ENCODE peak calls at places on chromosome X, in nine cellular contexts. R is effector CD8-positive, alpha-beta T cell; K is GM04503; G is left colon; Q is stimulated activated CD4-positive, alpha-beta T cell treated with anti-CD3 and anti-CD28 coated beads, Interleukin-1b, Interleukin-23, amount 100 ng/mL, for 48 hours; N is iris pigment epithelial cell; L is activated CD4-positive, alpha-beta T cell treated with anti-CD3 and anti-CD28 coated beads, Interleukin-2, amount 10 ng/mL, durations not matched to agents 7 days and 5 days; T is astrocyte; B is GM12865. V is an unnamed sample.

GRCh38 chrX:17527135-17527701 is 152.2 kb downstream of the NHS start:
- DNase-seq in T (no peak), L (no peak), K (no peak), G (no peak), B (no peak), R (no peak), Q (no peak), N (no peak), V (peak; percentile 28)

GRCh38 chrX:24963823-24964222 is 51.9 kb downstream of the ARX start:
- DNase-seq in Q (no peak), K (no peak), B (no peak), T (peak; percentile 10), G (no peak), N (peak; percentile 39), L (no peak), R (no peak), V (peak; percentile 17)

GRCh38 chrX:20623448-20623847 is 356.7 kb upstream of the RPS6KA3 start:
- DNase-seq in R (no peak), T (peak; percentile 40), G (no peak), N (no peak), L (no peak), K (no peak), Q (peak; percentile 3), B (no peak), V (peak; percentile 0)

GRCh38 chrX:144334577-144334976 is 450.7 kb downstream of the UBE2NL start:
- DNase-seq in N (no peak), L (no peak), K (no peak), G (no peak), B (no peak), T (no peak), R (no peak), Q (no peak), V (no peak)

GRCh38 chrX:24703185-24703494 is 9.4 kb downstream of the POLA1 start:
- DNase-seq in R (no peak), Q (peak; percentile 2), G (no peak), T (no peak), K (no peak), N (no peak), B (no peak), L (no peak), V (no peak)

GRCh38 chrX:41561045-41561444 is 113.9 kb downstream of the NYX start:
- DNase-seq in T (peak; percentile 91), Q (peak; percentile 35), B (peak; percentile 69), R (no peak), N (peak; percentile 92), G (no peak), K (peak; percentile 37), L (peak; percentile 39), V (peak; percentile 89)

GRCh38 chrX:22093550-22093949 is 61.4 kb downstream of the PHEX start:
- DNase-seq in K (no peak), N (no peak), B (no peak), R (no peak), G (no peak), T (no peak), L (no peak), Q (no peak), V (no peak)

GRCh38 chrX:20620301-20620700 is 353.6 kb upstream of the RPS6KA3 start:
- DNase-seq in N (no peak), L (no peak), B (no peak), Q (no peak), T (peak; percentile 79), G (no peak), R (no peak), K (peak; percentile 57), V (peak; percentile 80)

GRCh38 chrX:97597954-97598353 is 714.2 kb downstream of the RPA4 start:
- DNase-seq in K (no peak), Q (peak; percentile 43), L (peak; percentile 11), N (no peak), B (no peak), T (no peak), G (no peak), R (no peak), V (no peak)

GRCh38 chrX:57647020-57647419 is 33.0 kb downstream of the NLRP2B start:
- DNase-seq in R (no peak), K (no peak), L (no peak), B (no peak), N (no peak), T (no peak), Q (no peak), G (no peak), V (no peak)

GRCh38 chrX:53050841-53051240 is 2.3 kb downstream of the GPR173 start:
- DNase-seq in B (no peak), R (no peak), K (no peak), N (no peak), Q (no peak), L (no peak), G (no peak), T (peak; percentile 35), V (peak; percentile 1)

GRCh38 chrX:56120242-56120641 is 111.9 kb upstream of the KLF8 start:
- DNase-seq in T (no peak), N (no peak), R (no peak), G (no peak), K (no peak), B (no peak), Q (no peak), L (no peak), V (no peak)

GRCh38 chrX:552496-552895 is 78.1 kb upstream of the SHOX start:
- DNase-seq in N (no peak), T (no peak), B (no peak), G (no peak), L (no peak), Q (no peak), K (no peak), R (no peak), V (no peak)

GRCh38 chrX:55489315-55490009 is at the start of gene USP51:
- DNase-seq in K (no peak), L (peak; percentile 6), Q (peak; percentile 1), G (peak; percentile 44), R (no peak), B (peak; percentile 20), N (peak; percentile 26), T (no peak), V (peak; percentile 20)

GRCh38 chrX:18792828-18793227 is 85.4 kb downstream of the PPEF1 start:
- DNase-seq in K (no peak), L (no peak), T (no peak), R (no peak), G (no peak), Q (no peak), N (no peak), B (no peak), V (no peak)

GRCh38 chrX:140733766-140734342 is 24.3 kb downstream of the LINC00632 start:
- DNase-seq in T (peak; percentile 13), K (peak; percentile 4), N (peak; percentile 68), G (no peak), R (no peak), Q (no peak), B (peak; percentile 33), L (peak; percentile 6), V (peak; percentile 29)

GRCh38 chrX:2782171-2782570 is 30.3 kb downstream of the XG start:
- DNase-seq in K (no peak), T (no peak), B (no peak), Q (no peak), L (no peak), N (no peak), G (no peak), R (no peak), V (no peak)

GRCh38 chrX:96004386-96004785 is 680.3 kb upstream of the DIAPH2 start:
- DNase-seq in K (no peak), Q (no peak), B (no peak), N (peak; percentile 35), G (no peak), R (no peak), T (peak; percentile 44), L (no peak), V (peak; percentile 83)

GRCh38 chrX:53558646-53559045 is 124.5 kb upstream of the HSD17B10 start:
- DNase-seq in T (no peak), B (no peak), N (no peak), R (no peak), Q (no peak), L (no peak), G (no peak), K (no peak), V (no peak)

GRCh38 chrX:153857348-153857903 is 27.1 kb upstream of the PDZD4 start:
- DNase-seq in G (no peak), K (no peak), B (no peak), L (no peak), Q (no peak), R (no peak), T (no peak), N (no peak), V (no peak)

GRCh38 chrX:65837875-65838549 is 170.6 kb downstream of the MSN start:
- DNase-seq in G (no peak), L (no peak), Q (no peak), B (no peak), T (no peak), K (no peak), R (no peak), N (no peak), V (no peak)

GRCh38 chrX:7139202-7140081 is 8.1 kb upstream of the STS start:
- DNase-seq in L (no peak), B (no peak), R (no peak), Q (no peak), N (peak; percentile 82), K (peak; percentile 77), T (peak; percentile 77), G (no peak), V (peak; percentile 76)

GRCh38 chrX:17744896-17745523 is 7.7 kb downstream of the SCML1 start:
- DNase-seq in Q (no peak), R (no peak), B (no peak), L (no peak), G (no peak), T (no peak), K (no peak), N (peak; percentile 18), V (peak; percentile 34)

GRCh38 chrX:38305971-38306370 is 21.3 kb downstream of the RPGR start:
- DNase-seq in L (no peak), B (no peak), G (no peak), R (no peak), K (no peak), N (peak; percentile 84), Q (no peak), T (no peak), V (peak; percentile 75)

GRCh38 chrX:74924449-74925209 is 623 bp downstream of the NEXMIF start:
- DNase-seq in K (no peak), R (no peak), N (peak; percentile 13), B (peak; percentile 80), G (peak; percentile 38), Q (peak; percentile 43), T (peak; percentile 1), L (peak; percentile 29), V (peak; percentile 0)

GRCh38 chrX:70998402-70999027 is 67.6 kb upstream of the SLC7A3 start:
- DNase-seq in K (peak; percentile 14), N (peak; percentile 56), T (peak; percentile 57), R (peak; percentile 0), Q (no peak), G (no peak), L (peak; percentile 6), B (peak; percentile 31), V (peak; percentile 66)

GRCh38 chrX:134836497-134836968 is 154.3 kb upstream of the SMIM10 start:
- DNase-seq in Q (no peak), B (no peak), K (no peak), N (peak; percentile 58), R (no peak), L (no peak), G (no peak), T (peak; percentile 33), V (peak; percentile 46)

GRCh38 chrX:133444952-133445831 is 29.9 kb upstream of the GPC4 start:
- DNase-seq in T (peak; percentile 28), K (no peak), G (no peak), Q (no peak), R (no peak), L (no peak), B (no peak), N (no peak), V (peak; percentile 27)

GRCh38 chrX:119427024-119427794 is 28.1 kb downstream of the SLC25A43 start:
- DNase-seq in B (peak; percentile 70), Q (no peak), R (no peak), T (peak; percentile 53), G (no peak), K (no peak), N (peak; percentile 45), L (peak; percentile 6), V (peak; percentile 24)

GRCh38 chrX:150503898-150504219 is 64.6 kb upstream of the MTM1 start:
- DNase-seq in B (no peak), T (no peak), R (no peak), G (peak; percentile 60), K (no peak), N (no peak), L (no peak), Q (no peak), V (no peak)

GRCh38 chrX:69493193-69493592 is 10.9 kb upstream of the NALF2 start:
- DNase-seq in N (no peak), K (no peak), Q (peak; percentile 15), G (no peak), R (no peak), L (peak; percentile 31), B (peak; percentile 18), T (no peak), V (no peak)